ENCODE peak calls at places on chromosome 15, in five cellular contexts. F is IMR-90, Z is mesenchymal stem cell, T is psoas muscle, A is brain microvascular endothelial cell. J is an unnamed sample.

GRCh38 chr15:70140543-70141375 is 43.0 kb upstream of the TLE3 start:
- DNase-seq in F (peak), Z (peak), T (no peak), A (peak), J (no peak)

GRCh38 chr15:71154607-71155200 is 39.4 kb downstream of the THSD4 start:
- DNase-seq in F (no peak), Z (no peak), T (no peak), A (no peak), J (no peak)

GRCh38 chr15:98955980-98956723 is 51.4 kb downstream of the PGPEP1L start:
- DNase-seq in F (no peak), Z (no peak), T (no peak), A (no peak), J (no peak)

GRCh38 chr15:34876640-34877039 is 81.3 kb upstream of the ACTC1 start:
- DNase-seq in F (no peak), Z (no peak), T (no peak), A (no peak), J (no peak)

GRCh38 chr15:69092159-69092558 is 68.3 kb upstream of the GLCE start:
- DNase-seq in F (peak), Z (peak), T (no peak), A (peak), J (no peak)

GRCh38 chr15:31469801-31470545 is 143.3 kb downstream of the KLF13 start:
- DNase-seq in F (no peak), Z (no peak), T (no peak), A (no peak), J (no peak)

GRCh38 chr15:82892541-82892940 is 60.0 kb downstream of the HOMER2 start:
- DNase-seq in F (no peak), Z (no peak), T (no peak), A (no peak), J (no peak)

GRCh38 chr15:51006336-51006985 is 88.2 kb downstream of the TNFAIP8L3 start:
- DNase-seq in F (no peak), Z (no peak), T (no peak), A (no peak), J (no peak)

GRCh38 chr15:35115155-35115725 is 30.1 kb upstream of the NANOGP8 start:
- DNase-seq in F (peak), Z (peak), T (no peak), A (no peak), J (no peak)

GRCh38 chr15:101201411-101202174 is 50.3 kb downstream of the CHSY1 start:
- DNase-seq in F (peak), Z (peak), T (peak), A (peak), J (peak)

GRCh38 chr15:61798631-61799030 is 261.6 kb downstream of the VPS13C start:
- DNase-seq in F (no peak), Z (no peak), T (no peak), A (no peak), J (no peak)

GRCh38 chr15:96347181-96348111 is 16.9 kb downstream of the NR2F2 start:
- DNase-seq in F (no peak), Z (peak), T (peak), A (peak), J (no peak)

GRCh38 chr15:54559405-54560064 is 581.3 kb downstream of the UNC13C start:
- DNase-seq in F (no peak), Z (no peak), T (no peak), A (no peak), J (no peak)

GRCh38 chr15:37756407-37756806 is 178.0 kb upstream of the TMCO5A start:
- DNase-seq in F (no peak), Z (no peak), T (no peak), A (no peak), J (no peak)

GRCh38 chr15:55766676-55767075 is 23.7 kb upstream of the PRTG start:
- DNase-seq in F (no peak), Z (no peak), T (no peak), A (no peak), J (no peak)

GRCh38 chr15:25437751-25438600 is 848 bp downstream of the UBE3A start:
- DNase-seq in F (peak), Z (peak), T (peak), A (peak), J (no peak)

GRCh38 chr15:99467338-99467720 is 98.5 kb upstream of the MEF2A start:
- DNase-seq in F (no peak), Z (no peak), T (no peak), A (no peak), J (no peak)

GRCh38 chr15:27234593-27234992 is 263.6 kb downstream of the GABRG3 start:
- DNase-seq in F (no peak), Z (no peak), T (no peak), A (no peak), J (no peak)

GRCh38 chr15:69546182-69546581 is 93.6 kb downstream of the RPLP1 start:
- DNase-seq in F (no peak), Z (no peak), T (no peak), A (no peak), J (no peak)

GRCh38 chr15:33310481-33311311 is at the start of gene RYR3:
- DNase-seq in F (no peak), Z (peak), T (peak), A (peak), J (no peak)

GRCh38 chr15:38059665-38060064 is 125.2 kb downstream of the TMCO5A start:
- DNase-seq in F (peak), Z (peak), T (no peak), A (no peak), J (no peak)

GRCh38 chr15:44087578-44088190 is 107.4 kb downstream of the FRMD5 start:
- DNase-seq in F (peak), Z (peak), T (no peak), A (peak), J (peak)

GRCh38 chr15:65954289-65954741 is 85.0 kb downstream of the RAB11A start:
- DNase-seq in F (peak), Z (no peak), T (no peak), A (no peak), J (no peak)

GRCh38 chr15:77974098-77974414 is 103.5 kb downstream of the TBC1D2B start:
- DNase-seq in F (peak), Z (peak), T (peak), A (peak), J (no peak)

GRCh38 chr15:38671675-38672141 is 107.1 kb upstream of the RASGRP1 start:
- DNase-seq in F (peak), Z (no peak), T (no peak), A (no peak), J (no peak)

GRCh38 chr15:25933456-25934158 is 70.5 kb upstream of the ATP10A start:
- DNase-seq in F (peak), Z (peak), T (peak), A (peak), J (peak)

GRCh38 chr15:57462391-57462790 is 86.1 kb downstream of the CGNL1 start:
- DNase-seq in F (peak), Z (no peak), T (no peak), A (no peak), J (no peak)

GRCh38 chr15:35186346-35186745 is 101.3 kb upstream of the NANOGP8 start:
- DNase-seq in F (no peak), Z (no peak), T (no peak), A (no peak), J (no peak)

GRCh38 chr15:78422571-78423340 is 15.3 kb upstream of the IREB2 start:
- DNase-seq in F (peak), Z (peak), T (peak), A (peak), J (no peak)

GRCh38 chr15:51288143-51289065 is 50.0 kb downstream of the CYP19A1 start:
- DNase-seq in F (no peak), Z (no peak), T (no peak), A (no peak), J (no peak)

GRCh38 chr15:101193063-101193712 is 58.7 kb downstream of the CHSY1 start:
- DNase-seq in F (peak), Z (no peak), T (peak), A (no peak), J (no peak)

GRCh38 chr15:39248204-39248603 is 332.7 kb upstream of the THBS1 start:
- DNase-seq in F (peak), Z (peak), T (no peak), A (peak), J (peak)

GRCh38 chr15:92843819-92844218 is 56.3 kb upstream of the CHD2 start:
- DNase-seq in F (no peak), Z (no peak), T (no peak), A (no peak), J (no peak)

GRCh38 chr15:78092111-78093041 is at the start of gene SH2D7:
- DNase-seq in F (no peak), Z (peak), T (no peak), A (no peak), J (no peak)

GRCh38 chr15:51735211-51735610 is 2.2 kb downstream of the LYSMD2 start:
- DNase-seq in F (no peak), Z (no peak), T (no peak), A (no peak), J (no peak)

GRCh38 chr15:91108421-91108820 is 8.4 kb downstream of the SV2B start:
- DNase-seq in F (no peak), Z (no peak), T (no peak), A (no peak), J (no peak)

GRCh38 chr15:48634934-48635333 is 10.6 kb downstream of the FBN1 start:
- DNase-seq in F (peak), Z (peak), T (no peak), A (peak), J (no peak)

DNA sequence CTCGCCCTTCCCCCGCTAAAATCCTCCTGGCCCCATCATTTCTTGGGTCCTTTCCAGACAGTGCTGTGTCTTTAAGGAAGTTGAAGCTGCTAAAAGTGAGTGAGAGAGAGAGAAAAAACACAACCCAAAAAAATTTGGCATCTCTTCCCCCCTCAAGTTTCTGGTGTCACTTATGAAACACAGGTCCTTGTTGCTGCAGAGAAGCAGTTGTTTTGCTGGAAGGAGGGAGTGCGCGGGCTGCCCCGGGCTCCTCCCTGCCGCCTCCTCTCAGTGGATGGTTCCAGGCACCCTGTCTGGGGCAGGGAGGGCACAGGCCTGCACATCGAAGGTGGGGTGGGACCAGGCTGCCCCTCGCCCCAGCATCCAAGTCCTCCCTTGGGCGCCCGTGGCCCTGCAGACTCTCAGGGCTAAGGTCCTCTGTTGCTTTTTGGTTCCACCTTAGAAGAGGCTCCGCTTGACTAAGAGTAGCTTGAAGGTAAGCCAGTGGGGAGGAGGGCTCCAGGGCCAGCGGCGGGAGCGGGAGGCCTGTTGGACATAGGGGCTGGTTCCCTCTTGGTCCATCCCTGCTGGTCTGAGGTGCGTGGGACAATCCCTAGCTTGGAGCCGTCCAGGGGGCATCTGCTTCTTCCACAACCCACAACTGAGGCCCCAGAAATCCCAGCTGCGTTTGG is at the start of gene ISLR:
- DNase-seq in F (peak), Z (no peak), T (no peak), A (no peak), J (peak)
- H3K4me3 ChIP-seq in F (no peak), Z (no peak), T (peak), A (no peak), J (peak)

GRCh38 chr15:63474810-63475316 is 29.5 kb upstream of the USP3 start:
- DNase-seq in F (no peak), Z (peak), T (no peak), A (no peak), J (no peak)
- H3K4me3 ChIP-seq in F (no peak), Z (no peak), T (no peak), A (no peak), J (no peak)

DNA sequence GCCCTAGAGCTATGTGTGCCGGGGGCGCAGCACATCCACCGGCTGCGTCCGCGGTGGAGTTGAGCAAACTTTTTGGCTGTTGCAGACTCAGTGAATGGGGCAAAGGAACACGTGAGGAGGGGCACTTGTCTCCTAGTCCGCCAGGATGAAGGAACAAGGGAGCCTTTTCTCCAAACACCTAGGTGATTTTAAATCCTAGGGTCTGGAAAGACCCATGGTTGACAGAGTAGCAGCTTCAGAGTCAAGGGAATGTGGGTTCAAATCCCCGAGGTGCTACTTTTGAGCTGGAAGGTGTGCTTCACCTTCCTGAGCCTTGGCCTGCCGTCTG is 648 bp downstream of the ACAN start:
- DNase-seq in F (no peak), Z (no peak), T (no peak), A (no peak), J (no peak)
- H3K4me3 ChIP-seq in F (no peak), Z (no peak), T (peak), A (no peak), J (no peak)

GRCh38 chr15:80999623-81000036 is 1.1 kb upstream of the TLNRD1 start:
- DNase-seq in F (no peak), Z (no peak), T (no peak), A (no peak), J (no peak)
- H3K4me3 ChIP-seq in F (no peak), Z (no peak), T (peak), A (peak), J (no peak)

GRCh38 chr15:88623061-88623460 is 1.9 kb downstream of the AEN start:
- DNase-seq in F (peak), Z (peak), T (no peak), A (peak), J (peak)
- H3K4me3 ChIP-seq in F (peak), Z (no peak), T (peak), A (peak), J (peak)

DNA sequence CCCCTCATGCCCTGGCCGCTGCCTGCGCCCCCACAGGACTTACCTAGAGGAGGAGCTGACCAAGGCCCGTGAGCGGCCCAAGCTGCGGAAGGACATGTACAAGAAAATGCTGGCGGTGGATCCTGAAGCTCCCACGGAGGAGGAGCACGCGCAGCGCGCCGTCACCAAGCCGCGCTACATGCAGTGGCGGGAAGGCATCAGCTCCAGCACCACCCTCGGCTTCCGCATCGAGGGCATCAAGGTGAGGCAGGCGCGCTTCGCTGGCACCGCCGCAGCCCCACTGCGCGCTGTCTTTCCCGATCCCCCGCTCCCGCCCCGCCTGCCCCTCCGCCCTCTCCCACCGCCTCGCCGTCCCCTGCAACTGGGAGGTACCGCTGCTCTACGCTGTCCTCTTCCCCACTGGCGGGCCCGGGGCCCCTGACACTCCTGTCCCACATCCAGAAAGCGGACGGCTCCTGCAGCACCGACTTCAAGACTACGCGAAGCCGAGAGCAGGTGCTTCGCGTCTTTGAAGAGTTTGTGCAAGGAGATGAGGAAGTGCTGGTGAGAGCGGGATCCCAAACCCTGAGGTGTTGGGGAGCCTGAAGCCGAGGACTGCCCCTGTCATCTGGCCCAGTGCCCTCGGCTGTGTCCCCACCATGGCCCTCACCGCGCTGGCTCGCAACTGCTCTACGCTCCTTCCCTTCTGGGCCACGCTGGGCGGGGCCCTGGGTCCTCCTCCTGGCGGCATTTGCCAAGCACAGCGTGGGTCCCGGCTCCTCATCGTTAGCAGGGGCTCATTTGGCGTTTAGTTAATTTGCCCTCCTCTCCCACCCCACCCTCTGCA is 8.5 kb downstream of the ITPKA start:
- DNase-seq in F (no peak), Z (no peak), T (no peak), A (no peak), J (no peak)
- H3K4me3 ChIP-seq in F (no peak), Z (peak), T (peak), A (no peak), J (no peak)

DNA sequence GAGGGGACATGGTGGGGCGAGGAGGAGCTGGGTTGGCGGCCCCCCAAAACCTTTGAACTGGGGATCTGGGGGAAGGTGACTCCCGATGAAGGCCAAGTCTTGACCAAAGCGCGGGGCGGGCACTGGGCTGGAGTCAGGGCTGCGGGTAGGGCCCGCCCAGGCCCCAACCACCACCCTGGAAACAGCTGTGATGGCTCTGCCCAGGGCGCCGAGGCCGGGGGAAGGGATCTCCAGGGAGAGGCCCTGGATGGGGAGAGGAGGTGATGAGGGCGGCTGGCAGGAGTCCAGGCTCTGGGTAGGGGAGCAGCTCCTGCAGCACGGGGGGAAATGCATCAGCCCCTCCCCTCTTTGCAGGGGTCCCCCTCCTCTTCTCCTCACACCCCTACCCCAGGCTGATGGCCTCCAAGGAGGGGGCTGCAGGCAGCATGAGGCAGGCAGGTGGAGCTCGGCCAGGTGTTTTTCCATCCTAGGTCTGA is 5.9 kb upstream of the C15orf39 start:
- DNase-seq in F (no peak), Z (no peak), T (no peak), A (no peak), J (no peak)
- H3K4me3 ChIP-seq in F (no peak), Z (no peak), T (no peak), A (no peak), J (no peak)

DNA sequence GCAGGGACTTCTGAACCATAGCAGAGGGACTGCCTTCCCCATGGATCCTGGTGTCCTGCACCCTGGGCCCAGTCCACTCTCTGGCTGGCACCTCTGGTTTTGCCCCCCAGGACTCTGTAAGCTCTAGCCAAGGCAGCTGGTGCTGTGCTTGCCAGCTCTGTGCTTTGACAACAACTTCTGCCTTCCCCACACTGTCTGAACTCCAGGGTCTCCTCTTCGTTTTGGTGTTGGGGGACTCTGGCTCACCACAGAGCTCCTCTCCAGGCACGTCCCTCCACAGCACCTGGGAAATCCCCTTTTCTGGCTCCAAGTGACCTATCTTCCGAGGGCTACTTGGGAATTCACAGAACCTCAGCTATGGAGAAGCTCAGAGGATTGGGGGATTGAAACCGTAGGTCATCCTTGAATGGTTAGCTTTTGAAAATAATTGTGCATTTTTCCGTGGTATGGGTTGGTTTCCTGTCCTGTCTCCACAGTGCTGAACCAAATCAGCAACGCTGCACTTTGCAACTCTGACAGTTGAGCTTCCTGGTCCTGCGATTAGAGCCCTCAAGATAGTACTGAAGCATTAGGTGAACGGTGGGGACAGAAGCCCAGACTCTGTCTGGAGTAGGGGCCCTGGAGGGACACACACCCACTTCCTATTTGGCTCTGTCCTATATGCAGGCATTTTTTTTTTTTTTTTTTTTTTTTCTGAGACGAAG is 152.4 kb downstream of the APBA2 start:
- DNase-seq in F (no peak), Z (no peak), T (no peak), A (no peak), J (no peak)
- H3K4me3 ChIP-seq in F (no peak), Z (no peak), T (no peak), A (no peak), J (no peak)